ENCODE peak calls at places on chromosomes 7 and 10, in ten cellular contexts. H is NAMALWA; I is cardiac fibroblast; D is hypothalamus; Z is pons; M is effector memory CD4-positive, alpha-beta T cell; V is activated CD4-positive, alpha-beta T cell treated with anti-CD3 and anti-CD28 coated beads, Interleukin-2, amount 50 U/mL, for 1 hour; G is neural crest cell; L is IMR-90; E is left cardiac atrium. X is an unnamed sample.

GRCh38 chr10:104822088-104822487 is 181.0 kb downstream of the SORCS3 start:
- DNase-seq in H (no peak), I (no peak), D (no peak), Z (no peak), M (no peak), V (no peak), G (no peak), L (no peak), E (no peak), X (no peak)

GRCh38 chr10:43220971-43221418 is 45.9 kb downstream of the RASGEF1A start:
- DNase-seq in H (no peak), I (no peak), D (no peak), Z (no peak), M (no peak), V (no peak), G (no peak), L (no peak), E (peak; percentile 9), X (peak; percentile 4)

GRCh38 chr7:15471387-15471786 is 90.4 kb downstream of the AGMO start:
- DNase-seq in H (no peak), I (no peak), D (no peak), Z (no peak), M (no peak), V (no peak), G (no peak), L (no peak), E (no peak), X (no peak)

GRCh38 chr7:129438281-129438838 is 4.1 kb downstream of the STRIP2 start:
- DNase-seq in H (no peak), I (no peak), D (no peak), Z (no peak), M (no peak), V (no peak), G (no peak), L (no peak), E (no peak), X (no peak)

GRCh38 chr7:1708640-1709249 is 38.7 kb downstream of the ELFN1 start:
- DNase-seq in H (no peak), I (no peak), D (no peak), Z (no peak), M (no peak), V (no peak), G (no peak), L (no peak), E (no peak), X (peak; percentile 3)

GRCh38 chr7:28626629-28627262 is 214.4 kb downstream of the CREB5 start:
- DNase-seq in H (peak; percentile 82), I (peak; percentile 56), D (no peak), Z (peak; percentile 46), M (no peak), V (no peak), G (peak; percentile 29), L (peak; percentile 36), E (peak; percentile 24), X (no peak)

GRCh38 chr10:35135861-35136260 is 9.2 kb downstream of the CREM start:
- DNase-seq in H (no peak), I (no peak), D (no peak), Z (no peak), M (no peak), V (no peak), G (no peak), L (peak; percentile 52), E (no peak), X (no peak)

GRCh38 chr10:6313107-6313895 is 110.6 kb downstream of the PFKFB3 start:
- DNase-seq in H (no peak), I (no peak), D (no peak), Z (no peak), M (no peak), V (no peak), G (no peak), L (peak; percentile 20), E (no peak), X (no peak)

GRCh38 chr7:23062452-23062851 is 43.1 kb upstream of the KLHL7 start:
- DNase-seq in H (no peak), I (peak; percentile 68), D (no peak), Z (no peak), M (no peak), V (no peak), G (no peak), L (peak; percentile 80), E (no peak), X (no peak)

GRCh38 chr7:111192614-111193053 is 101.7 kb downstream of the LRRN3 start:
- DNase-seq in H (no peak), I (no peak), D (no peak), Z (no peak), M (no peak), V (no peak), G (no peak), L (no peak), E (no peak), X (no peak)

GRCh38 chr7:5755704-5756131 is 25.7 kb downstream of the RNF216 start:
- DNase-seq in H (no peak), I (peak; percentile 83), D (no peak), Z (peak; percentile 25), M (no peak), V (no peak), G (no peak), L (peak; percentile 80), E (no peak), X (no peak)

GRCh38 chr7:25707733-25708132 is 444.3 kb upstream of the NFE2L3 start:
- DNase-seq in H (no peak), I (peak; percentile 8), D (no peak), Z (no peak), M (no peak), V (no peak), G (no peak), L (peak; percentile 1), E (no peak), X (no peak)

GRCh38 chr10:8138471-8138870 is 84.0 kb downstream of the GATA3 start:
- DNase-seq in H (no peak), I (peak; percentile 23), D (no peak), Z (no peak), M (no peak), V (no peak), G (no peak), L (peak; percentile 10), E (no peak), X (no peak)

GRCh38 chr10:61188691-61189090 is 244.7 kb upstream of the RHOBTB1 start:
- DNase-seq in H (no peak), I (no peak), D (no peak), Z (no peak), M (no peak), V (no peak), G (no peak), L (no peak), E (no peak), X (no peak)

GRCh38 chr7:99820408-99821027 is 7.3 kb upstream of the CYP3A43 start:
- DNase-seq in H (no peak), I (no peak), D (no peak), Z (no peak), M (no peak), V (no peak), G (no peak), L (no peak), E (no peak), X (no peak)

GRCh38 chr10:10967029-10967428 is 50.6 kb upstream of the CELF2 start:
- DNase-seq in H (no peak), I (no peak), D (no peak), Z (no peak), M (no peak), V (no peak), G (no peak), L (no peak), E (no peak), X (no peak)

X was measured in T-helper 17 cell.